ENCODE peak calls at places on chromosomes 13 and 19, in ten cellular contexts. H is NCI-H1436 treated with DMSO at 0.1 percent for 48 hours, B is mucosa of descending colon, P is left cardiac atrium, Z is SW 1271, M is caudate nucleus, U is germinal center, Y is NCI-H774, T is aorta, V is iris pigment epithelial cell. F is an unnamed sample.
A peak's percentile ranks its signal among the peaks of the same experiment; 100 is the strongest.

GRCh38 chr19:38543807-38544568 is 73.8 kb downstream of the MAP4K1 start:
- DNase-seq in T (peak; percentile 89), U (peak; percentile 65), H (no peak), V (peak; percentile 95), Z (peak; percentile 60), B (peak; percentile 48), P (peak; percentile 78), Y (peak; percentile 33), M (peak; percentile 27), F (peak; percentile 100)

GRCh38 chr19:37333457-37333856 is 37.4 kb upstream of the ZNF527 start:
- DNase-seq in U (no peak), Z (no peak), V (no peak), M (no peak), B (no peak), P (no peak), Y (no peak), H (no peak), T (no peak), F (no peak)

GRCh38 chr13:78655906-78656305 is 3.0 kb downstream of the OBI1 start:
- DNase-seq in B (no peak), U (no peak), T (no peak), P (no peak), H (no peak), Z (no peak), M (no peak), V (no peak), Y (no peak), F (no peak)

GRCh38 chr19:13146763-13147563 is 3.2 kb downstream of the STX10 start:
- DNase-seq in V (peak; percentile 52), T (no peak), M (no peak), Z (no peak), H (no peak), P (no peak), Y (no peak), U (no peak), B (peak; percentile 39), F (no peak)

GRCh38 chr13:60066206-60066605 is 97.5 kb downstream of the DIAPH3 start:
- DNase-seq in Z (no peak), T (no peak), U (no peak), M (no peak), B (no peak), V (no peak), H (no peak), Y (no peak), P (no peak), F (no peak)

GRCh38 chr19:4388171-4389063 is 11.9 kb downstream of the SH3GL1 start:
- DNase-seq in T (no peak), B (no peak), U (no peak), V (no peak), P (peak; percentile 28), M (no peak), Z (no peak), Y (no peak), H (no peak), F (no peak)

GRCh38 chr13:42348576-42348975 is 76.6 kb downstream of the AKAP11 start:
- DNase-seq in U (no peak), Y (no peak), B (no peak), T (no peak), H (no peak), V (no peak), M (no peak), Z (no peak), P (no peak), F (no peak)

GRCh38 chr19:7386308-7386707 is 37.6 kb downstream of the ARHGEF18 start:
- DNase-seq in P (no peak), H (no peak), T (no peak), B (no peak), M (no peak), U (no peak), Y (no peak), V (no peak), Z (no peak), F (no peak)

GRCh38 chr13:110330491-110331001 is 23.5 kb downstream of the COL4A2 start:
- DNase-seq in H (no peak), V (peak; percentile 74), M (no peak), U (no peak), B (no peak), Y (no peak), P (no peak), Z (no peak), T (no peak), F (no peak)

GRCh38 chr19:6044056-6044805 is 66.1 kb downstream of the RFX2 start:
- DNase-seq in V (no peak), T (no peak), B (no peak), H (no peak), M (no peak), P (no peak), Z (no peak), U (no peak), Y (no peak), F (no peak)

GRCh38 chr13:46303743-46304385 is 83.2 kb downstream of the RUBCNL start:
- DNase-seq in U (no peak), V (no peak), M (no peak), Y (no peak), H (no peak), T (no peak), B (no peak), P (no peak), Z (no peak), F (no peak)

GRCh38 chr19:32599736-32600157 is 18.8 kb downstream of the PDCD5 start:
- DNase-seq in B (peak; percentile 49), Z (peak; percentile 67), T (no peak), U (peak; percentile 60), H (peak; percentile 5), M (no peak), P (no peak), V (peak; percentile 70), Y (peak; percentile 12), F (peak; percentile 92)

GRCh38 chr13:33582121-33582520 is 235.8 kb upstream of the RFC3 start:
- DNase-seq in U (no peak), Z (no peak), P (no peak), Y (no peak), B (no peak), V (no peak), H (no peak), M (no peak), T (no peak), F (no peak)

GRCh38 chr19:10478476-10478875 is 24.7 kb downstream of the KEAP1 start:
- DNase-seq in U (no peak), T (no peak), M (no peak), H (no peak), Z (no peak), Y (no peak), V (peak; percentile 7), P (no peak), B (no peak), F (no peak)

GRCh38 chr13:42354246-42355117 is 82.5 kb downstream of the AKAP11 start:
- DNase-seq in Y (no peak), T (no peak), V (peak; percentile 91), M (no peak), H (no peak), B (no peak), Z (no peak), U (peak; percentile 23), P (no peak), F (peak; percentile 6)

GRCh38 chr13:42658019-42658418 is 84.1 kb downstream of the TNFSF11 start:
- DNase-seq in P (no peak), Z (no peak), T (no peak), M (no peak), B (no peak), Y (no peak), U (no peak), H (no peak), V (no peak), F (no peak)

GRCh38 chr19:50719566-50719965 is at the start of gene SHANK1:
- DNase-seq in P (no peak), Z (no peak), Y (no peak), U (no peak), V (no peak), H (no peak), T (no peak), M (no peak), B (no peak), F (no peak)

GRCh38 chr19:13005861-13006370 is 10.6 kb downstream of the NFIX start:
- DNase-seq in Z (no peak), M (no peak), P (no peak), H (no peak), Y (no peak), U (no peak), B (no peak), T (no peak), V (no peak), F (no peak)

GRCh38 chr19:33561261-33561660 is 39.7 kb upstream of the PEPD start:
- DNase-seq in P (no peak), U (no peak), Y (no peak), Z (no peak), T (no peak), H (no peak), B (no peak), M (no peak), V (no peak), F (no peak)

GRCh38 chr13:27599096-27599495 is 21.2 kb downstream of the LNX2 start:
- DNase-seq in Z (no peak), H (no peak), V (no peak), U (no peak), M (no peak), T (no peak), P (no peak), B (no peak), Y (no peak), F (no peak)

GRCh38 chr19:40147693-40148347 is 43.4 kb upstream of the MAP3K10 start:
- DNase-seq in B (no peak), V (peak; percentile 81), Z (peak; percentile 71), Y (no peak), H (no peak), P (no peak), M (no peak), U (no peak), T (no peak), F (peak; percentile 70)

GRCh38 chr19:20423381-20424207 is 142.0 kb downstream of the ZNF737 start:
- DNase-seq in T (peak; percentile 70), Y (peak; percentile 34), H (no peak), B (peak; percentile 10), P (peak; percentile 59), Z (no peak), U (peak; percentile 24), V (peak; percentile 86), M (peak; percentile 5), F (peak; percentile 44)

GRCh38 chr19:37654118-37654517 is 1.1 kb downstream of the ZFP30 start:
- DNase-seq in T (no peak), H (no peak), P (no peak), Z (no peak), Y (no peak), U (peak; percentile 3), V (peak; percentile 4), M (no peak), B (no peak), F (no peak)

GRCh38 chr13:102873653-102874052 is 27.8 kb downstream of the ERCC5 start:
- DNase-seq in Y (no peak), U (no peak), V (peak; percentile 71), M (no peak), B (no peak), T (no peak), H (no peak), Z (no peak), P (no peak), F (no peak)

GRCh38 chr19:52170863-52171320 is 529 bp downstream of the ZNF836 start:
- DNase-seq in Z (no peak), H (no peak), V (no peak), M (no peak), P (no peak), U (peak; percentile 19), Y (no peak), T (no peak), B (peak; percentile 19), F (no peak)

GRCh38 chr19:30253581-30253996 is 118.6 kb upstream of the ZNF536 start:
- DNase-seq in Y (no peak), U (no peak), T (no peak), P (no peak), M (no peak), V (no peak), Z (no peak), B (no peak), H (no peak), F (no peak)

GRCh38 chr19:53466726-53467125 is 807 bp upstream of the ZNF813 start:
- DNase-seq in M (no peak), Z (no peak), P (no peak), Y (no peak), B (no peak), U (no peak), T (no peak), V (peak; percentile 4), H (no peak), F (peak; percentile 46)

GRCh38 chr19:43395561-43395960 is 19.1 kb upstream of the TEX101 start:
- DNase-seq in H (no peak), P (no peak), M (no peak), Z (no peak), U (no peak), Y (peak; percentile 46), B (peak; percentile 64), V (no peak), T (no peak), F (no peak)